ENCODE peak calls at places on chromosomes 2 and 18, in seven cellular contexts. One of them, this sample, is unnamed.
A peak's percentile ranks its signal among the peaks of the same experiment; 100 is the strongest.

GRCh38 chr2:202429164-202429980 is 53.2 kb downstream of the BMPR2 start:
- DNase-seq in H1: no peak
- DNase-seq in GM12878: no peak
- DNase-seq in GM23338: no peak
- DNase-seq in HCT116: no peak
- DNase-seq in HepG2: no peak
- DNase-seq in K562: no peak
- DNase-seq in this sample: peak; percentile 90

GRCh38 chr2:224268441-224268840 is 133.5 kb downstream of the FAM124B start:
- DNase-seq in GM12878: no peak
- DNase-seq in GM23338: no peak
- DNase-seq in K562: no peak
- DNase-seq in HCT116: no peak
- DNase-seq in HepG2: peak; percentile 49
- DNase-seq in H1: no peak
- DNase-seq in this sample: peak; percentile 18

GRCh38 chr18:59056706-59057492 is 82.8 kb upstream of the SEC11C start:
- DNase-seq in GM23338: peak; percentile 92
- DNase-seq in K562: peak; percentile 23
- DNase-seq in H1: peak; percentile 46
- DNase-seq in HepG2: peak; percentile 36
- DNase-seq in GM12878: no peak
- DNase-seq in HCT116: peak; percentile 51
- DNase-seq in this sample: peak; percentile 76

GRCh38 chr18:11506871-11507270 is 102.5 kb upstream of the SLC35G4 start:
- DNase-seq in GM12878: no peak
- DNase-seq in GM23338: no peak
- DNase-seq in K562: no peak
- DNase-seq in HCT116: no peak
- DNase-seq in HepG2: no peak
- DNase-seq in H1: no peak
- DNase-seq in this sample: no peak

GRCh38 chr2:68727698-68728375 is 6.8 kb upstream of the ARHGAP25 start:
- DNase-seq in H1: no peak
- DNase-seq in GM12878: no peak
- DNase-seq in HepG2: no peak
- DNase-seq in GM23338: no peak
- DNase-seq in K562: no peak
- DNase-seq in HCT116: no peak
- DNase-seq in this sample: no peak

GRCh38 chr2:100642425-100642824 is 79.6 kb downstream of the PDCL3 start:
- DNase-seq in GM12878: no peak
- DNase-seq in GM23338: no peak
- DNase-seq in K562: no peak
- DNase-seq in HepG2: no peak
- DNase-seq in H1: no peak
- DNase-seq in HCT116: no peak
- DNase-seq in this sample: no peak

GRCh38 chr2:38301340-38301968 is 75.6 kb downstream of the ATL2 start:
- DNase-seq in K562: no peak
- DNase-seq in HCT116: no peak
- DNase-seq in HepG2: no peak
- DNase-seq in GM23338: peak; percentile 43
- DNase-seq in H1: no peak
- DNase-seq in GM12878: peak; percentile 48
- DNase-seq in this sample: no peak

GRCh38 chr2:113069676-113070605 is 2.2 kb downstream of the IL1F10 start:
- DNase-seq in GM23338: no peak
- DNase-seq in HepG2: no peak
- DNase-seq in HCT116: no peak
- DNase-seq in GM12878: no peak
- DNase-seq in K562: no peak
- DNase-seq in H1: no peak
- DNase-seq in this sample: no peak

GRCh38 chr2:215660687-215661086 is 224.8 kb upstream of the FN1 start:
- DNase-seq in GM12878: no peak
- DNase-seq in HepG2: no peak
- DNase-seq in HCT116: no peak
- DNase-seq in K562: no peak
- DNase-seq in GM23338: no peak
- DNase-seq in H1: no peak
- DNase-seq in this sample: no peak

GRCh38 chr2:155456222-155456621 is 757.7 kb downstream of the KCNJ3 start:
- DNase-seq in HCT116: no peak
- DNase-seq in K562: no peak
- DNase-seq in GM12878: no peak
- DNase-seq in H1: no peak
- DNase-seq in HepG2: no peak
- DNase-seq in GM23338: peak; percentile 6
- DNase-seq in this sample: no peak

GRCh38 chr18:67402543-67402942 is 114.0 kb downstream of the DSEL start:
- DNase-seq in H1: no peak
- DNase-seq in K562: no peak
- DNase-seq in GM12878: no peak
- DNase-seq in HepG2: no peak
- DNase-seq in GM23338: no peak
- DNase-seq in HCT116: no peak
- DNase-seq in this sample: peak; percentile 22

GRCh38 chr2:240252191-240252871 is 111.9 kb upstream of the OTOS start:
- DNase-seq in GM23338: no peak
- DNase-seq in HCT116: no peak
- DNase-seq in H1: no peak
- DNase-seq in HepG2: no peak
- DNase-seq in GM12878: no peak
- DNase-seq in K562: no peak
- DNase-seq in this sample: no peak

GRCh38 chr2:109351164-109351756 is 222.3 kb downstream of the SH3RF3 start:
- DNase-seq in HepG2: no peak
- DNase-seq in GM12878: no peak
- DNase-seq in H1: no peak
- DNase-seq in GM23338: no peak
- DNase-seq in HCT116: no peak
- DNase-seq in K562: no peak
- DNase-seq in this sample: peak; percentile 69

GRCh38 chr2:180872256-180872655 is 108.1 kb upstream of the UBE2E3 start:
- DNase-seq in GM23338: no peak
- DNase-seq in K562: no peak
- DNase-seq in HepG2: no peak
- DNase-seq in GM12878: no peak
- DNase-seq in HCT116: no peak
- DNase-seq in H1: no peak
- DNase-seq in this sample: no peak

GRCh38 chr2:40642726-40643125 is 190.8 kb upstream of the SLC8A1 start:
- DNase-seq in K562: no peak
- DNase-seq in GM23338: no peak
- DNase-seq in GM12878: no peak
- DNase-seq in HepG2: no peak
- DNase-seq in H1: no peak
- DNase-seq in HCT116: no peak
- DNase-seq in this sample: no peak

GRCh38 chr2:183868707-183869106 is 729.6 kb upstream of the ZNF804A start:
- DNase-seq in K562: no peak
- DNase-seq in GM12878: no peak
- DNase-seq in HepG2: no peak
- DNase-seq in H1: no peak
- DNase-seq in HCT116: no peak
- DNase-seq in GM23338: no peak
- DNase-seq in this sample: no peak

GRCh38 chr2:8229546-8229986 is 452.3 kb upstream of the ID2 start:
- DNase-seq in H1: no peak
- DNase-seq in HepG2: peak; percentile 28
- DNase-seq in K562: peak; percentile 46
- DNase-seq in HCT116: peak; percentile 15
- DNase-seq in GM23338: peak; percentile 12
- DNase-seq in GM12878: no peak
- DNase-seq in this sample: no peak

GRCh38 chr18:62790836-62791772 is 75.8 kb downstream of the PHLPP1 start:
- DNase-seq in H1: no peak
- DNase-seq in HepG2: no peak
- DNase-seq in K562: no peak
- DNase-seq in HCT116: no peak
- DNase-seq in GM23338: no peak
- DNase-seq in GM12878: no peak
- DNase-seq in this sample: no peak

GRCh38 chr2:169143998-169144397 is 74.6 kb downstream of the DHRS9 start:
- DNase-seq in HCT116: no peak
- DNase-seq in K562: no peak
- DNase-seq in GM12878: no peak
- DNase-seq in H1: no peak
- DNase-seq in HepG2: no peak
- DNase-seq in GM23338: no peak
- DNase-seq in this sample: no peak

GRCh38 chr18:48937869-48938750 is 12.7 kb downstream of the SMAD7 start:
- DNase-seq in HCT116: no peak
- DNase-seq in HepG2: no peak
- DNase-seq in K562: no peak
- DNase-seq in GM12878: no peak
- DNase-seq in GM23338: no peak
- DNase-seq in H1: no peak
- DNase-seq in this sample: peak; percentile 23

GRCh38 chr2:17576802-17577201 is 36.3 kb downstream of the VSNL1 start:
- DNase-seq in HepG2: peak; percentile 14
- DNase-seq in HCT116: no peak
- DNase-seq in GM23338: no peak
- DNase-seq in H1: no peak
- DNase-seq in GM12878: no peak
- DNase-seq in K562: no peak
- DNase-seq in this sample: no peak

GRCh38 chr2:109497911-109498870 is 115.6 kb downstream of the SEPTIN10 start:
- DNase-seq in H1: no peak
- DNase-seq in K562: no peak
- DNase-seq in GM12878: no peak
- DNase-seq in GM23338: no peak
- DNase-seq in HCT116: no peak
- DNase-seq in HepG2: no peak
- DNase-seq in this sample: peak; percentile 33

GRCh38 chr2:28437918-28438317 is 45.3 kb downstream of the FOSL2 start:
- DNase-seq in H1: no peak
- DNase-seq in GM23338: no peak
- DNase-seq in HepG2: peak; percentile 43
- DNase-seq in GM12878: no peak
- DNase-seq in K562: no peak
- DNase-seq in HCT116: no peak
- DNase-seq in this sample: no peak

GRCh38 chr2:91442246-91442905 is 2750.9 kb downstream of the RPIA start:
- DNase-seq in HepG2: no peak
- DNase-seq in GM23338: peak; percentile 32
- DNase-seq in H1: no peak
- DNase-seq in HCT116: no peak
- DNase-seq in GM12878: no peak
- DNase-seq in K562: peak; percentile 18
- DNase-seq in this sample: peak; percentile 1

GRCh38 chr2:235592430-235592829 is 98.6 kb downstream of the AGAP1 start:
- DNase-seq in H1: no peak
- DNase-seq in HepG2: no peak
- DNase-seq in GM23338: no peak
- DNase-seq in HCT116: no peak
- DNase-seq in GM12878: no peak
- DNase-seq in K562: no peak
- DNase-seq in this sample: no peak

GRCh38 chr2:215921884-215922283 is 91.5 kb downstream of the MREG start:
- DNase-seq in H1: no peak
- DNase-seq in GM23338: no peak
- DNase-seq in HepG2: peak; percentile 55
- DNase-seq in HCT116: peak; percentile 16
- DNase-seq in GM12878: no peak
- DNase-seq in K562: peak; percentile 11
- DNase-seq in this sample: peak; percentile 90

DNA sequence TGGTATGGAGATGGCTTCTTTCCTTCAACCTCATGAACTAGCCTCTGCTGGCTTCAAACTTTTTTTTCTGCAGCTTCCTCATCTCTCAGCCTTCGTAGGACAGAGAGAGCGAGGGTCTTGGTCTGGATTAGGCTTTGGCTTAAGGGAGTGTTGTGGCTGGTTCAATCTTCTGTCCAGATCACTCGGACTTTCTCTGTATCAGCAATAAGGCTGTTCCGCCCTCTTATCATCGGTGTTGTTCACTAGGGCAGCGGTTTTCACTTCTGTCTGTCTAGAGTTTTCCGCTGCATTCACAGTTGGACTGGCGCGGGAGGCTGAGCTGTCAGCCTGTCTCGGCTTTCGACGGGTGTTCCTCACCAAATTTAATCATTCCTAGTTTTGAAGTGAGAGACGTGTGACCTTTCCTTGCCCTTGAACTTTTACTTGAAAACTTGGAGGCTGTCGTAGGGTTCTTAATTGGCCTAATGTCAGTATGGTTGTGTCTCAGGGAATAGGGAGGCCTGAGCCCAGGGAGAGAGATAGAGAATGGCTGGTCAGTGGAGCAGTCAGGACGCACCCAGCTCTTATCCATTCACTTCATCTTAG is 108.3 kb downstream of the NFATC1 start:
- DNase-seq in K562: no peak
- DNase-seq in HCT116: no peak
- DNase-seq in GM23338: no peak
- DNase-seq in GM12878: no peak
- DNase-seq in H1: no peak
- DNase-seq in HepG2: no peak
- DNase-seq in this sample: no peak
- H2AFZ ChIP-seq in K562: peak overlapping the region; percentile 3
- H2AFZ ChIP-seq in HCT116: no peak overlapping the region
- H2AFZ ChIP-seq in GM23338: no peak overlapping the region
- H2AFZ ChIP-seq in GM12878: no peak overlapping the region
- H2AFZ ChIP-seq in H1: no peak overlapping the region
- H2AFZ ChIP-seq in HepG2: no peak overlapping the region
- H2AFZ ChIP-seq in this sample: no peak overlapping the region

GRCh38 chr2:135530313-135531230 is at the start of gene ZRANB3:
- DNase-seq in H1: peak; percentile 92
- DNase-seq in HepG2: peak; percentile 99
- DNase-seq in GM12878: peak; percentile 98
- DNase-seq in K562: peak; percentile 78
- DNase-seq in GM23338: peak; percentile 99
- DNase-seq in HCT116: peak; percentile 97
- DNase-seq in this sample: peak; percentile 98
- TF ChIP-seq POLR2AphosphoS5 in H1: peak; percentile 87
- TF ChIP-seq POLR2AphosphoS5 in HepG2: peak; percentile 80
- TF ChIP-seq POLR2AphosphoS5 in GM12878: peak; percentile 67
- TF ChIP-seq POLR2AphosphoS5 in K562: peak; percentile 71
- TF ChIP-seq POLR2AphosphoS5 in GM23338: peak; percentile 56
- TF ChIP-seq POLR2AphosphoS5 in HCT116: peak; percentile 62
- TF ChIP-seq POLR2AphosphoS5 in this sample: no peak

DNA sequence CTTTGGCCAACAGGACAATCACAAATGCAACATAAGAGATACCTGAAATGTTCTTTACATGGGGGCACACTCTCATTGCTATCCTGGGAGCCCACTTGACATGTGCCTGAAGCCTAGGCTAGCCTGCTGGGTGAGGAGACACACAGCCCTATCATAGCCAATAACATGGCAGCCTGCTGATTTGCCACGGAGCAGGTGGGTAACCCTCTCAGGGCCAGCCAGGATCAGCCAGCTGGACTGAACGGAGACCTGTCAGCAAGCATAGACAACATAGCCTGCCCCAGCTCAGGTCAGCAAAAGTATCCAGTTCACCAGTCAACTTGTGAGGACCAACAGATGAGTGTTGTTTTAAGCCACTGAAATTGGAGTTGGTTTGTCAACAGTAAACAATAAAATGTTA is 566.5 kb downstream of the DCDC2C start:
- DNase-seq in H1: no peak
- DNase-seq in K562: no peak
- DNase-seq in GM23338: no peak
- DNase-seq in GM12878: no peak
- DNase-seq in HCT116: no peak
- DNase-seq in HepG2: no peak
- DNase-seq in this sample: no peak
- H2AFZ ChIP-seq in H1: peak overlapping the region; percentile 40
- H2AFZ ChIP-seq in K562: no peak overlapping the region
- H2AFZ ChIP-seq in GM23338: no peak overlapping the region
- H2AFZ ChIP-seq in GM12878: no peak overlapping the region
- H2AFZ ChIP-seq in HCT116: no peak overlapping the region
- H2AFZ ChIP-seq in HepG2: no peak overlapping the region
- H2AFZ ChIP-seq in this sample: no peak overlapping the region

GRCh38 chr2:120343433-120344105 is 2.4 kb upstream of the INHBB start:
- DNase-seq in GM23338: peak; percentile 95
- DNase-seq in K562: peak; percentile 65
- DNase-seq in HepG2: peak; percentile 68
- DNase-seq in HCT116: peak; percentile 59
- DNase-seq in H1: peak; percentile 71
- DNase-seq in GM12878: no peak
- DNase-seq in this sample: peak; percentile 66
- TF ChIP-seq POLR2AphosphoS5 in GM23338: no peak
- TF ChIP-seq POLR2AphosphoS5 in K562: no peak
- TF ChIP-seq POLR2AphosphoS5 in HepG2: no peak
- TF ChIP-seq POLR2AphosphoS5 in HCT116: no peak
- TF ChIP-seq POLR2AphosphoS5 in H1: no peak
- TF ChIP-seq POLR2AphosphoS5 in GM12878: no peak
- TF ChIP-seq POLR2AphosphoS5 in this sample: no peak

This sample was measured in endothelial cell of umbilical vein.